ENCODE peak calls at places on chromosomes 3 and 15, in four cellular contexts. L is AG04450, T is tibial nerve, W is transverse colon. K is an unnamed sample.

GRCh38 chr3:133991209-133991608 is 38.5 kb downstream of the SLCO2A1 start:
- DNase-seq in L (no peak), T (no peak), W (no peak), K (no peak)

GRCh38 chr3:64291956-64292355 is 66.7 kb upstream of the PRICKLE2 start:
- DNase-seq in L (no peak), T (no peak), W (no peak), K (no peak)

GRCh38 chr15:88878720-88879184 is 16.6 kb downstream of the HAPLN3 start:
- DNase-seq in L (no peak), T (no peak), W (peak), K (no peak)

GRCh38 chr15:74318376-74319137 is 48.9 kb downstream of the CYP11A1 start:
- DNase-seq in L (no peak), T (no peak), W (no peak), K (no peak)

GRCh38 chr3:185042357-185042756 is 110.5 kb downstream of the C3orf70 start:
- DNase-seq in L (no peak), T (no peak), W (no peak), K (no peak)

GRCh38 chr15:84915011-84915958 is 30.8 kb downstream of the SLC28A1 start:
- DNase-seq in L (no peak), T (peak), W (peak), K (peak)

GRCh38 chr3:15645740-15646490 is 44.4 kb downstream of the BTD start:
- DNase-seq in L (no peak), T (no peak), W (no peak), K (no peak)

GRCh38 chr15:58522391-58522790 is 90.6 kb downstream of the LIPC start:
- DNase-seq in L (no peak), T (no peak), W (no peak), K (no peak)

GRCh38 chr15:67149859-67150824 is 84.7 kb downstream of the SMAD3 start:
- DNase-seq in L (peak), T (no peak), W (peak), K (peak)

GRCh38 chr15:45134682-45135604 is 5.1 kb downstream of the DUOX1 start:
- DNase-seq in L (no peak), T (no peak), W (peak), K (no peak)

GRCh38 chr3:55587476-55587875 is 100.4 kb upstream of the WNT5A start:
- DNase-seq in L (no peak), T (no peak), W (no peak), K (no peak)

GRCh38 chr3:50192689-50193141 is 1.3 kb downstream of the GNAT1 start:
- DNase-seq in L (peak), T (peak), W (peak), K (no peak)

GRCh38 chr3:2024037-2024436 is 74.6 kb upstream of the CNTN4 start:
- DNase-seq in L (no peak), T (no peak), W (no peak), K (peak)

GRCh38 chr3:111967651-111968274 is 11.1 kb upstream of the ABHD10 start:
- DNase-seq in L (peak), T (peak), W (peak), K (peak)

GRCh38 chr15:56969265-56969895 is 50.9 kb downstream of the TCF12 start:
- DNase-seq in L (no peak), T (no peak), W (no peak), K (no peak)

GRCh38 chr15:70361106-70361505 is 263.4 kb upstream of the TLE3 start:
- DNase-seq in L (no peak), T (no peak), W (no peak), K (no peak)

GRCh38 chr3:39138804-39139415 is 14.5 kb downstream of the CSRNP1 start:
- DNase-seq in L (no peak), T (no peak), W (peak), K (no peak)

GRCh38 chr3:124995460-124995994 is 60.3 kb downstream of the HEG1 start:
- DNase-seq in L (no peak), T (peak), W (peak), K (no peak)

GRCh38 chr3:158918008-158918407 is 116.2 kb downstream of the MFSD1 start:
- DNase-seq in L (no peak), T (no peak), W (peak), K (peak)

GRCh38 chr15:35397027-35397426 is 148.9 kb downstream of the DPH6 start:
- DNase-seq in L (no peak), T (no peak), W (no peak), K (no peak)

GRCh38 chr15:56168394-56168793 is 75.3 kb downstream of the RFX7 start:
- DNase-seq in L (no peak), T (no peak), W (no peak), K (no peak)

GRCh38 chr3:149564079-149564478 is 89.6 kb downstream of the TM4SF4 start:
- DNase-seq in L (no peak), T (no peak), W (no peak), K (no peak)

GRCh38 chr3:3127432-3128010 is 781 bp downstream of the TRNT1 start:
- DNase-seq in L (no peak), T (no peak), W (no peak), K (no peak)

GRCh38 chr3:39065197-39065596 is 13.4 kb downstream of the WDR48 start:
- DNase-seq in L (no peak), T (no peak), W (peak), K (peak)

GRCh38 chr15:28921925-28922711 is 36.3 kb downstream of the APBA2 start:
- DNase-seq in L (no peak), T (no peak), W (no peak), K (no peak)

GRCh38 chr15:56805466-56806146 is 72.3 kb upstream of the ZNF280D start:
- DNase-seq in L (peak), T (no peak), W (no peak), K (peak)

GRCh38 chr3:66113542-66113941 is 74.8 kb upstream of the MAGI1 start:
- DNase-seq in L (no peak), T (no peak), W (no peak), K (no peak)

GRCh38 chr3:165056510-165056909 is 21.8 kb downstream of the SI start:
- DNase-seq in L (no peak), T (no peak), W (no peak), K (no peak)

GRCh38 chr3:17258823-17259436 is 374.2 kb downstream of the PLCL2 start:
- DNase-seq in L (peak), T (no peak), W (no peak), K (peak)

GRCh38 chr3:146300756-146301155 is 49.9 kb upstream of the PLSCR4 start:
- DNase-seq in L (no peak), T (no peak), W (no peak), K (no peak)

GRCh38 chr3:184568918-184569829 is 7.6 kb downstream of the EPHB3 start:
- DNase-seq in L (peak), T (peak), W (peak), K (peak)

GRCh38 chr15:96421211-96421610 is 90.7 kb downstream of the NR2F2 start:
- DNase-seq in L (peak), T (no peak), W (no peak), K (no peak)

GRCh38 chr15:32852771-32853170 is 135.0 kb downstream of the GREM1 start:
- DNase-seq in L (no peak), T (no peak), W (no peak), K (no peak)

GRCh38 chr15:40506964-40507571 is 36.3 kb downstream of the CHST14 start:
- DNase-seq in L (no peak), T (peak), W (peak), K (peak)

GRCh38 chr3:124850633-124851032 is 36.5 kb downstream of the ITGB5 start:
- DNase-seq in L (no peak), T (no peak), W (no peak), K (no peak)

GRCh38 chr15:93089855-93090305 is 869 bp upstream of the RGMA start:
- DNase-seq in L (no peak), T (no peak), W (no peak), K (no peak)

GRCh38 chr15:93087825-93088199 is 1.2 kb downstream of the RGMA start:
- DNase-seq in L (no peak), T (peak), W (peak), K (peak)

GRCh38 chr15:93091465-93091864 is 2.5 kb upstream of the RGMA start:
- DNase-seq in L (no peak), T (no peak), W (no peak), K (no peak)

GRCh38 chr15:93088200-93088980 is 621 bp downstream of the RGMA start:
- DNase-seq in L (no peak), T (no peak), W (no peak), K (no peak)

DNA sequence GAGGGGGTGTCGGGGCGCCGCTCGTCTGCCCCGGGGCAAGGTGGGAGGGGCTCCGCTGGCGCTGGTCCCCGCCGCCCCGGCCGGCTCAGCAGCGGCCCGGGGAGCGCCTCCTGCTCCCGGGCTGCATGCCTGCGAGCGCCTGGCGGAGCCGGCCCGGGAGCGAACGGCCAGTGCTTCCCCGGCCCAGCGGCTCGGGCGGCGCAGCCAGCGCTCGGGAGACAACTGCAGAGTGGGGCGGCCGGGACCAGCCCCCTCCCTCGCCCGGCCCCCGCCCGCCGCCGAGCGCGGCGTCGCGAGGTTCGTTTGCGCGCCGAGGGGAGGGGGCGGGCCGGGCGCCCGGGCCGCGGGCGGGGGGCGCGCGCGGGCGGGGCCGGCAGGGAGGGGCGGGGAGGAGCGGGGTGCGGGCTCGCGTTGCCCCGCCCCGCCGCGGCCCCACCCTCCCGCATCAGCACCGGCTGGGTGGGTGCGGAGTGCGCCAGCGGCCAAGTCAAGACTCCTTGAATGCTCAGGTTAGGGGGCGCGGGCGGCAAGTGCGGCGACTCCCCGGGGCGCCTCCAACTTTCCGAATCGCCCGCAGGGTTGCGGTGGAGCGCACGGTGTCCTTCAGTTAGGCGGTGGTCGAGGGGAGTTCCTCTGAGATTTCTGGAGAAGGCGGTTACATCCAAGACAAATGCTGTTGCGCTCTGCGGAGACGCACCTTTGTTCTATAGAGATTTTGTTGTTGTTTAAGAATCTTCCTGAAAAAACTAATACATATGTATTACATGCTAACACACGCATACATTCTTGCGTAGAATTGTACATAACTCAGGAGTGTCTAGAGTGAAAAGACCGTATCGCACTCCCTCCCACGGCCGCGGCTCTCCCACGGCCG is at the start of gene RGMA:
- DNase-seq in L (no peak), T (peak), W (no peak), K (no peak)
- H3K4me3 ChIP-seq in L (peak), T (peak), W (peak), K (peak)

GRCh38 chr15:60212536-60212935 is 185.2 kb downstream of the ANXA2 start:
- DNase-seq in L (no peak), T (no peak), W (no peak), K (no peak)

GRCh38 chr15:60213377-60214010 is 184.3 kb downstream of the ANXA2 start:
- DNase-seq in L (no peak), T (no peak), W (no peak), K (no peak)

GRCh38 chr15:60217161-60217560 is 180.6 kb downstream of the ANXA2 start:
- DNase-seq in L (no peak), T (no peak), W (no peak), K (no peak)

GRCh38 chr15:60214201-60214600 is 183.6 kb downstream of the ANXA2 start:
- DNase-seq in L (no peak), T (no peak), W (no peak), K (no peak)

GRCh38 chr15:60215225-60215963 is 182.4 kb downstream of the ANXA2 start:
- DNase-seq in L (no peak), T (no peak), W (no peak), K (no peak)
- TF ChIP-seq CTCF in L (no peak), T (no peak), W (no peak), K (no peak)

DNA sequence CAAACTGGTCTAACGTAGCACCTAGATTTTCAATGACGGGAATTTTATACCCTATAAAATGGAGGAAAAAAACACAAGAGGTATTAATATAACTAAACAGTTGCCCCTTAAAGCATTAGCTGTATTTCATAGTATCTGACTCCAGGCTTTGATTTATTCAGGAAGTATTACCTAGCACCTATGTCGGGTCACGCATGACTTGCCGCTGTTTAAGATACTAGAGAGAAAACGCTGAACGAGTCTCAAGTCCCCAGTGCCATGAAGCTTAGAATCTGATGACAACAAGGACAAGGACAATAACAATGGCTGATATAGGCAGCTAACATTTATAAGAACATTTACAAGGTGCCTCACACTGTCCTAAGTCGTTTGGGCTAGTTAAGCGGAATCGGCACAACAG is 1.9 kb downstream of the SNRPA1 start:
- DNase-seq in L (no peak), T (no peak), W (no peak), K (no peak)
- H3K4me3 ChIP-seq in L (peak), T (no peak), W (no peak), K (peak)

GRCh38 chr3:10334461-10334860 is 13.5 kb upstream of the SEC13 start:
- DNase-seq in L (no peak), T (no peak), W (no peak), K (no peak)
- TF ChIP-seq CTCF in L (peak), T (no peak), W (no peak), K (no peak)

DNA sequence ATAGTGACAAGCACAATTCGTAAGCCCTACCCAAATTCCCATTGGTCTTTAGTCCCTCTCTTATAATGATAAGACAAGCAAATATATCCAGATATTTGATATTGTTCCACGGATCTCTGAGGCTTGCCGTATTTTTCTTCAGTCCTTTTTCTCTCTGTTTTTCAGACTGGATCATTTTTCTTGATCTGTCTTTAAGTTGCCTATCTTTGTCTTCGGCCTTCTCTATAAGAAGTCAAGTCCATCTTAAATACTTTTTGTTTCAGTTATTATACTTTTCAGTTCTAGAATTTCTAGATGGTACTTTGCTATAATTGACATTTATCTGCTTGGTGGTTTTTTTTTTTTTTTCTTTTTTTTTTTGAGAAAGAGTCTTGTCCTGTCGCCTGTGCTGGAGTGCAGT is 13.7 kb upstream of the BLM start:
- DNase-seq in L (no peak), T (no peak), W (no peak), K (no peak)
- H3K4me3 ChIP-seq in L (no peak), T (no peak), W (no peak), K (no peak)

DNA sequence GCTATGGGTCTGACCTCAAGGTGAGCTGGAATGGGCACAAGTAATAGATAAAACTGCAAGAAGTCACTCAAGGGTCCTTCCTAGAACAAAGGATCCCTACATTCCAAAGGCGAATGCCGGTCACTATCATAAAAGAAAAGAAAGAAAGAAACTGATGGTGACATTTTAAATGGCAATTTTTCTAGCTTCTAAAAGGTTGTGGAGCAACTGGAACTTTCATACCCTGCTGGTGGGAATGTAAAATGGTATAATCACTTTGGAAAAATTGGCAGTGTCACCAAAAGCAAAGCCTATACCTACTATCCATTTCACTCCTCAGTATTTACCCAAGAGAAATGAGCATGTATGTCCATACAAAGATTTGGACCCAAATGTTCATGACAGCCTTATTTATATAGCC is 4.2 kb downstream of the CCRL2 start:
- DNase-seq in L (no peak), T (no peak), W (no peak), K (no peak)
- TF ChIP-seq CTCF in L (no peak), T (no peak), W (no peak), K (no peak)

GRCh38 chr15:49622561-49622960 is 1.7 kb downstream of the DTWD1 start:
- DNase-seq in L (no peak), T (no peak), W (no peak), K (no peak)
- H3K4me3 ChIP-seq in L (peak), T (no peak), W (no peak), K (no peak)